ENCODE peak calls at places on chromosomes 12 and 14, in five cellular contexts. R, V, A, E and T are unnamed samples.
A peak's percentile ranks its signal among the peaks of the same experiment; 100 is the strongest.

GRCh38 chr14:60736494-60736893 is 1.9 kb downstream of the MNAT1 start:
- DNase-seq in R (peak; percentile 67), V (no peak), A (no peak), E (no peak), T (no peak)

GRCh38 chr12:24228371-24228770 is 278.9 kb upstream of the SOX5 start:
- DNase-seq in R (no peak), V (no peak), A (no peak), E (no peak), T (no peak)

GRCh38 chr14:63438065-63438757 is 105.0 kb downstream of the PPP2R5E start:
- DNase-seq in R (peak; percentile 77), V (peak; percentile 2), A (no peak), E (peak; percentile 74), T (no peak)

GRCh38 chr14:35470775-35471174 is 63.2 kb upstream of the INSM2 start:
- DNase-seq in R (peak; percentile 1), V (no peak), A (no peak), E (no peak), T (no peak)

GRCh38 chr14:29953501-29953900 is 25.9 kb upstream of the PRKD1 start:
- DNase-seq in R (no peak), V (no peak), A (no peak), E (no peak), T (no peak)

GRCh38 chr14:46574236-46574970 is 77.2 kb downstream of the RPL10L start:
- DNase-seq in R (no peak), V (no peak), A (no peak), E (no peak), T (no peak)

GRCh38 chr14:69315302-69315701 is 55.3 kb downstream of the GALNT16 start:
- DNase-seq in R (no peak), V (no peak), A (no peak), E (no peak), T (no peak)

GRCh38 chr12:14454098-14454907 is 88.8 kb downstream of the ATF7IP start:
- DNase-seq in R (peak; percentile 4), V (peak; percentile 20), A (peak; percentile 18), E (no peak), T (no peak)

GRCh38 chr14:34684578-34684977 is 29.8 kb downstream of the CFL2 start:
- DNase-seq in R (no peak), V (no peak), A (no peak), E (no peak), T (no peak)

GRCh38 chr12:115149685-115150378 is 465.9 kb upstream of the TBX3 start:
- DNase-seq in R (peak; percentile 68), V (no peak), A (no peak), E (no peak), T (no peak)

GRCh38 chr12:19003987-19004619 is 125.4 kb upstream of the PLEKHA5 start:
- DNase-seq in R (no peak), V (no peak), A (no peak), E (no peak), T (no peak)

GRCh38 chr14:76718306-76719075 is 42.8 kb upstream of the VASH1 start:
- DNase-seq in R (no peak), V (no peak), A (no peak), E (no peak), T (no peak)

GRCh38 chr12:91406920-91407341 is 224.3 kb upstream of the DCN start:
- DNase-seq in R (no peak), V (no peak), A (no peak), E (no peak), T (no peak)

GRCh38 chr12:131147894-131148293 is 194.2 kb downstream of the ADGRD1 start:
- DNase-seq in R (no peak), V (no peak), A (no peak), E (no peak), T (no peak)

GRCh38 chr12:52239767-52240166 is 6.7 kb downstream of the KRT7 start:
- DNase-seq in R (no peak), V (no peak), A (no peak), E (no peak), T (no peak)

GRCh38 chr12:105562727-105563072 is 232.2 kb downstream of the C12orf75 start:
- DNase-seq in R (no peak), V (no peak), A (peak; percentile 89), E (no peak), T (no peak)

GRCh38 chr12:64670856-64671639 is 60.8 kb downstream of the RASSF3 start:
- DNase-seq in R (peak; percentile 45), V (no peak), A (no peak), E (peak; percentile 38), T (no peak)

GRCh38 chr12:80183939-80184338 is 84.6 kb downstream of the OTOGL start:
- DNase-seq in R (no peak), V (no peak), A (no peak), E (no peak), T (no peak)

GRCh38 chr14:76917158-76917596 is 91.0 kb downstream of the LRRC74A start:
- DNase-seq in R (no peak), V (no peak), A (no peak), E (peak; percentile 64), T (no peak)

GRCh38 chr12:113479193-113479577 is 7.5 kb upstream of the LHX5 start:
- DNase-seq in R (no peak), V (no peak), A (no peak), E (no peak), T (no peak)

GRCh38 chr12:24728366-24728765 is 220.5 kb downstream of the BCAT1 start:
- DNase-seq in R (no peak), V (no peak), A (no peak), E (no peak), T (no peak)

GRCh38 chr14:99982449-99983250 is 82.6 kb upstream of the EVL start:
- DNase-seq in R (no peak), V (peak; percentile 60), A (peak; percentile 41), E (peak; percentile 37), T (peak; percentile 39)

GRCh38 chr12:132797820-132798570 is 30.7 kb downstream of the GOLGA3 start:
- DNase-seq in R (no peak), V (no peak), A (no peak), E (no peak), T (no peak)

GRCh38 chr12:124278389-124279101 is 16.3 kb upstream of the RFLNA start:
- DNase-seq in R (no peak), V (no peak), A (no peak), E (no peak), T (no peak)

GRCh38 chr12:114425031-114425626 is 19.2 kb upstream of the TBX5 start:
- DNase-seq in R (no peak), V (no peak), A (no peak), E (no peak), T (no peak)

GRCh38 chr14:105499256-105500035 is 8.4 kb downstream of the TEDC1 start:
- DNase-seq in R (no peak), V (no peak), A (no peak), E (no peak), T (no peak)

GRCh38 chr14:64520699-64521098 is 16.1 kb downstream of the ZBTB1 start:
- DNase-seq in R (no peak), V (no peak), A (no peak), E (no peak), T (no peak)

GRCh38 chr12:74539261-74539660 is 1.6 kb downstream of the ATXN7L3B start:
- DNase-seq in R (no peak), V (no peak), A (no peak), E (no peak), T (no peak)

GRCh38 chr14:101927859-101928258 is 36.5 kb upstream of the DYNC1H1 start:
- DNase-seq in R (peak; percentile 84), V (no peak), A (no peak), E (peak; percentile 38), T (no peak)

GRCh38 chr12:101799774-101800173 is 31.0 kb downstream of the GNPTAB start:
- DNase-seq in R (no peak), V (no peak), A (no peak), E (no peak), T (no peak)

GRCh38 chr12:82225871-82226270 is 132.3 kb downstream of the CCDC59 start:
- DNase-seq in R (no peak), V (no peak), A (no peak), E (no peak), T (no peak)

GRCh38 chr12:51678086-51678724 is 87.2 kb downstream of the SCN8A start:
- DNase-seq in R (no peak), V (peak; percentile 2), A (peak; percentile 9), E (peak; percentile 56), T (no peak)

GRCh38 chr12:121577443-121578180 is 3.2 kb downstream of the KDM2B start:
- DNase-seq in R (no peak), V (no peak), A (no peak), E (no peak), T (no peak)